ENCODE peak calls at places on chromosome 3, in five cellular contexts. X, T, Q, Y and P are unnamed samples.

GRCh38 chr3:114194750-114195149 is 15.9 kb upstream of the DRD3 start:
- DNase-seq in X (no peak), T (no peak), Q (no peak), Y (no peak), P (no peak)

GRCh38 chr3:67739851-67740250 is 85.4 kb upstream of the SUCLG2 start:
- DNase-seq in T (no peak), X (no peak), Y (no peak), Q (peak; percentile 1), P (no peak)

GRCh38 chr3:32438596-32439344 is 47.1 kb downstream of the CMTM7 start:
- DNase-seq in X (peak; percentile 57), Y (no peak), T (no peak), Q (no peak), P (no peak)

GRCh38 chr3:184549793-184550585 is 11.6 kb upstream of the EPHB3 start:
- DNase-seq in Q (no peak), Y (no peak), X (no peak), T (no peak), P (no peak)

GRCh38 chr3:107272885-107273284 is 104.4 kb upstream of the CCDC54 start:
- DNase-seq in Y (no peak), Q (no peak), T (no peak), X (no peak), P (no peak)

GRCh38 chr3:11373645-11374044 is 101.4 kb downstream of the ATG7 start:
- DNase-seq in T (no peak), Y (no peak), X (no peak), Q (no peak), P (no peak)

GRCh38 chr3:133152821-133153220 is 114.6 kb downstream of the TMEM108 start:
- DNase-seq in T (no peak), Y (no peak), Q (no peak), X (no peak), P (no peak)

GRCh38 chr3:16377847-16378302 is 112.9 kb downstream of the OXNAD1 start:
- DNase-seq in T (no peak), X (no peak), Q (no peak), Y (no peak), P (no peak)

GRCh38 chr3:41212088-41212487 is 12.8 kb downstream of the CTNNB1 start:
- DNase-seq in Y (no peak), T (no peak), Q (no peak), X (no peak), P (no peak)

GRCh38 chr3:27097171-27097570 is 272.0 kb downstream of the NEK10 start:
- DNase-seq in Y (no peak), Q (no peak), X (no peak), T (no peak), P (no peak)
- H3K4me3 ChIP-seq in Y (no peak overlapping the region), Q (no peak overlapping the region), X (no peak overlapping the region), T (no peak overlapping the region), P (no peak overlapping the region)

GRCh38 chr3:156341324-156341723 is 213.6 kb downstream of the SSR3 start:
- DNase-seq in X (no peak), Q (no peak), T (no peak), Y (no peak), P (no peak)
- TF ChIP-seq CTCF in X (no peak), Q (no peak), T (no peak), Y (no peak), P (no peak)

GRCh38 chr3:33660035-33660434 is 58.0 kb downstream of the CLASP2 start:
- DNase-seq in Y (no peak), X (peak; percentile 4), Q (no peak), T (no peak), P (no peak)
- H3K4me3 ChIP-seq in Y (no peak overlapping the region), X (peak overlapping the region; percentile 10), Q (peak overlapping the region; percentile 0), T (peak overlapping the region; percentile 33), P (peak overlapping the region; percentile 42)

GRCh38 chr3:58463942-58464271 is 28.0 kb upstream of the KCTD6 start:
- DNase-seq in X (no peak), Y (no peak), Q (no peak), T (no peak), P (no peak)
- TF ChIP-seq CTCF in X (no peak), Y (no peak), Q (no peak), T (no peak), P (no peak)

GRCh38 chr3:14145236-14145635 is 20.4 kb downstream of the TMEM43 start:
- DNase-seq in Y (no peak), Q (peak; percentile 46), T (no peak), X (peak; percentile 57), P (no peak)
- H3K4me3 ChIP-seq in Y (no peak overlapping the region), Q (no peak overlapping the region), T (no peak overlapping the region), X (peak overlapping the region; percentile 20), P (no peak overlapping the region)